ENCODE peak calls at places on chromosomes 3 and 15, in six cellular contexts. One of them, this sample, is unnamed.

GRCh38 chr15:63072023-63072650 is 29.6 kb downstream of the TPM1 start:
- DNase-seq in NCI-H1105 treated with DMSO at 0.1 percent for 48 hours: no peak
- DNase-seq in nephron progenitor cell: no peak
- DNase-seq in GM23248: peak; percentile 32
- DNase-seq in activated T-helper 9 cell treated with anti-CD3 and anti-CD28 coated beads, Interleukin-2, amount 50 U/mL, for 16 hours: no peak
- DNase-seq in NCI-H1694: no peak
- DNase-seq in this sample: no peak

GRCh38 chr3:194837457-194838135 is 151.9 kb downstream of the FAM43A start:
- DNase-seq in NCI-H1105 treated with DMSO at 0.1 percent for 48 hours: no peak
- DNase-seq in nephron progenitor cell: no peak
- DNase-seq in GM23248: no peak
- DNase-seq in activated T-helper 9 cell treated with anti-CD3 and anti-CD28 coated beads, Interleukin-2, amount 50 U/mL, for 16 hours: no peak
- DNase-seq in NCI-H1694: no peak
- DNase-seq in this sample: no peak

GRCh38 chr3:179513867-179514266 is 48.9 kb upstream of the ACTL6A start:
- DNase-seq in NCI-H1105 treated with DMSO at 0.1 percent for 48 hours: no peak
- DNase-seq in nephron progenitor cell: no peak
- DNase-seq in GM23248: peak; percentile 29
- DNase-seq in activated T-helper 9 cell treated with anti-CD3 and anti-CD28 coated beads, Interleukin-2, amount 50 U/mL, for 16 hours: no peak
- DNase-seq in NCI-H1694: no peak
- DNase-seq in this sample: no peak

GRCh38 chr15:88568589-88568988 is 22.1 kb upstream of the DET1 start:
- DNase-seq in NCI-H1105 treated with DMSO at 0.1 percent for 48 hours: no peak
- DNase-seq in nephron progenitor cell: no peak
- DNase-seq in GM23248: no peak
- DNase-seq in activated T-helper 9 cell treated with anti-CD3 and anti-CD28 coated beads, Interleukin-2, amount 50 U/mL, for 16 hours: no peak
- DNase-seq in NCI-H1694: no peak
- DNase-seq in this sample: no peak

GRCh38 chr15:66072616-66073361 is 180.8 kb downstream of the MEGF11 start:
- DNase-seq in NCI-H1105 treated with DMSO at 0.1 percent for 48 hours: no peak
- DNase-seq in nephron progenitor cell: no peak
- DNase-seq in GM23248: no peak
- DNase-seq in activated T-helper 9 cell treated with anti-CD3 and anti-CD28 coated beads, Interleukin-2, amount 50 U/mL, for 16 hours: no peak
- DNase-seq in NCI-H1694: no peak
- DNase-seq in this sample: no peak

GRCh38 chr3:70358978-70359580 is 46.6 kb upstream of the MDFIC2 start:
- DNase-seq in NCI-H1105 treated with DMSO at 0.1 percent for 48 hours: peak; percentile 33
- DNase-seq in nephron progenitor cell: no peak
- DNase-seq in GM23248: peak; percentile 46
- DNase-seq in activated T-helper 9 cell treated with anti-CD3 and anti-CD28 coated beads, Interleukin-2, amount 50 U/mL, for 16 hours: no peak
- DNase-seq in NCI-H1694: no peak
- DNase-seq in this sample: peak; percentile 10

GRCh38 chr3:187986514-187986934 is 167.4 kb upstream of the LPP start:
- DNase-seq in NCI-H1105 treated with DMSO at 0.1 percent for 48 hours: no peak
- DNase-seq in nephron progenitor cell: no peak
- DNase-seq in GM23248: peak; percentile 96
- DNase-seq in activated T-helper 9 cell treated with anti-CD3 and anti-CD28 coated beads, Interleukin-2, amount 50 U/mL, for 16 hours: peak; percentile 27
- DNase-seq in NCI-H1694: no peak
- DNase-seq in this sample: no peak

GRCh38 chr15:51739056-51739455 is 1.6 kb upstream of the LYSMD2 start:
- DNase-seq in NCI-H1105 treated with DMSO at 0.1 percent for 48 hours: peak; percentile 11
- DNase-seq in nephron progenitor cell: no peak
- DNase-seq in GM23248: no peak
- DNase-seq in activated T-helper 9 cell treated with anti-CD3 and anti-CD28 coated beads, Interleukin-2, amount 50 U/mL, for 16 hours: no peak
- DNase-seq in NCI-H1694: no peak
- DNase-seq in this sample: no peak

GRCh38 chr15:50017522-50017921 is 101.5 kb downstream of the ATP8B4 start:
- DNase-seq in NCI-H1105 treated with DMSO at 0.1 percent for 48 hours: no peak
- DNase-seq in nephron progenitor cell: no peak
- DNase-seq in GM23248: peak; percentile 40
- DNase-seq in activated T-helper 9 cell treated with anti-CD3 and anti-CD28 coated beads, Interleukin-2, amount 50 U/mL, for 16 hours: no peak
- DNase-seq in NCI-H1694: no peak
- DNase-seq in this sample: no peak

GRCh38 chr3:102450976-102451375 is 16.2 kb downstream of the ZPLD1 start:
- DNase-seq in NCI-H1105 treated with DMSO at 0.1 percent for 48 hours: no peak
- DNase-seq in nephron progenitor cell: no peak
- DNase-seq in GM23248: no peak
- DNase-seq in activated T-helper 9 cell treated with anti-CD3 and anti-CD28 coated beads, Interleukin-2, amount 50 U/mL, for 16 hours: no peak
- DNase-seq in NCI-H1694: no peak
- DNase-seq in this sample: no peak

GRCh38 chr3:153273767-153274443 is 111.9 kb downstream of the RAP2B start:
- DNase-seq in NCI-H1105 treated with DMSO at 0.1 percent for 48 hours: no peak
- DNase-seq in nephron progenitor cell: no peak
- DNase-seq in GM23248: peak; percentile 88
- DNase-seq in activated T-helper 9 cell treated with anti-CD3 and anti-CD28 coated beads, Interleukin-2, amount 50 U/mL, for 16 hours: no peak
- DNase-seq in NCI-H1694: no peak
- DNase-seq in this sample: no peak

GRCh38 chr3:194132465-194133358 is 3.2 kb upstream of the HES1 start:
- DNase-seq in NCI-H1105 treated with DMSO at 0.1 percent for 48 hours: no peak
- DNase-seq in nephron progenitor cell: no peak
- DNase-seq in GM23248: peak; percentile 47
- DNase-seq in activated T-helper 9 cell treated with anti-CD3 and anti-CD28 coated beads, Interleukin-2, amount 50 U/mL, for 16 hours: no peak
- DNase-seq in NCI-H1694: no peak
- DNase-seq in this sample: no peak

GRCh38 chr15:32928876-32929275 is 211.1 kb downstream of the GREM1 start:
- DNase-seq in NCI-H1105 treated with DMSO at 0.1 percent for 48 hours: no peak
- DNase-seq in nephron progenitor cell: no peak
- DNase-seq in GM23248: no peak
- DNase-seq in activated T-helper 9 cell treated with anti-CD3 and anti-CD28 coated beads, Interleukin-2, amount 50 U/mL, for 16 hours: no peak
- DNase-seq in NCI-H1694: no peak
- DNase-seq in this sample: no peak

GRCh38 chr3:51099794-51100542 is 285.1 kb upstream of the MANF start:
- DNase-seq in NCI-H1105 treated with DMSO at 0.1 percent for 48 hours: peak; percentile 43
- DNase-seq in nephron progenitor cell: peak; percentile 59
- DNase-seq in GM23248: peak; percentile 81
- DNase-seq in activated T-helper 9 cell treated with anti-CD3 and anti-CD28 coated beads, Interleukin-2, amount 50 U/mL, for 16 hours: no peak
- DNase-seq in NCI-H1694: peak; percentile 5
- DNase-seq in this sample: peak; percentile 72

GRCh38 chr3:49124991-49125670 is 4.5 kb upstream of the USP19 start:
- DNase-seq in NCI-H1105 treated with DMSO at 0.1 percent for 48 hours: no peak
- DNase-seq in nephron progenitor cell: peak; percentile 21
- DNase-seq in GM23248: no peak
- DNase-seq in activated T-helper 9 cell treated with anti-CD3 and anti-CD28 coated beads, Interleukin-2, amount 50 U/mL, for 16 hours: no peak
- DNase-seq in NCI-H1694: no peak
- DNase-seq in this sample: peak; percentile 34

GRCh38 chr15:80207887-80208286 is 44.1 kb downstream of the CTXND1 start:
- DNase-seq in NCI-H1105 treated with DMSO at 0.1 percent for 48 hours: no peak
- DNase-seq in nephron progenitor cell: no peak
- DNase-seq in GM23248: peak; percentile 29
- DNase-seq in activated T-helper 9 cell treated with anti-CD3 and anti-CD28 coated beads, Interleukin-2, amount 50 U/mL, for 16 hours: no peak
- DNase-seq in NCI-H1694: no peak
- DNase-seq in this sample: no peak

GRCh38 chr15:26722621-26723160 is 50.2 kb downstream of the GABRB3 start:
- DNase-seq in NCI-H1105 treated with DMSO at 0.1 percent for 48 hours: no peak
- DNase-seq in nephron progenitor cell: no peak
- DNase-seq in GM23248: no peak
- DNase-seq in activated T-helper 9 cell treated with anti-CD3 and anti-CD28 coated beads, Interleukin-2, amount 50 U/mL, for 16 hours: no peak
- DNase-seq in NCI-H1694: no peak
- DNase-seq in this sample: no peak

GRCh38 chr3:194084284-194084683 is 51.7 kb upstream of the HES1 start:
- DNase-seq in NCI-H1105 treated with DMSO at 0.1 percent for 48 hours: no peak
- DNase-seq in nephron progenitor cell: no peak
- DNase-seq in GM23248: no peak
- DNase-seq in activated T-helper 9 cell treated with anti-CD3 and anti-CD28 coated beads, Interleukin-2, amount 50 U/mL, for 16 hours: no peak
- DNase-seq in NCI-H1694: no peak
- DNase-seq in this sample: no peak

GRCh38 chr3:45776611-45777010 is 19.7 kb downstream of the SLC6A20 start:
- DNase-seq in NCI-H1105 treated with DMSO at 0.1 percent for 48 hours: peak; percentile 77
- DNase-seq in nephron progenitor cell: no peak
- DNase-seq in GM23248: no peak
- DNase-seq in activated T-helper 9 cell treated with anti-CD3 and anti-CD28 coated beads, Interleukin-2, amount 50 U/mL, for 16 hours: no peak
- DNase-seq in NCI-H1694: no peak
- DNase-seq in this sample: no peak

GRCh38 chr3:189901481-189901880 is 219.2 kb downstream of the P3H2 start:
- DNase-seq in NCI-H1105 treated with DMSO at 0.1 percent for 48 hours: no peak
- DNase-seq in nephron progenitor cell: no peak
- DNase-seq in GM23248: no peak
- DNase-seq in activated T-helper 9 cell treated with anti-CD3 and anti-CD28 coated beads, Interleukin-2, amount 50 U/mL, for 16 hours: no peak
- DNase-seq in NCI-H1694: no peak
- DNase-seq in this sample: no peak

GRCh38 chr3:127489357-127489756 is 101.2 kb downstream of the TPRA1 start:
- DNase-seq in NCI-H1105 treated with DMSO at 0.1 percent for 48 hours: no peak
- DNase-seq in nephron progenitor cell: no peak
- DNase-seq in GM23248: no peak
- DNase-seq in activated T-helper 9 cell treated with anti-CD3 and anti-CD28 coated beads, Interleukin-2, amount 50 U/mL, for 16 hours: no peak
- DNase-seq in NCI-H1694: no peak
- DNase-seq in this sample: no peak